ENCODE peak calls at places on chromosomes 4 and X, in four cellular contexts. One of them, this sample, is unnamed.

GRCh38 chrX:17544831-17545230 is 169.8 kb downstream of the NHS start:
- DNase-seq in WTC11: no peak
- DNase-seq in HepG2: peak; percentile 6
- DNase-seq in K562: no peak
- DNase-seq in this sample: no peak

GRCh38 chrX:12950851-12951589 is 23.9 kb upstream of the TMSB4X start:
- DNase-seq in WTC11: peak; percentile 71
- DNase-seq in HepG2: peak; percentile 26
- DNase-seq in K562: peak; percentile 70
- DNase-seq in this sample: peak; percentile 73

GRCh38 chr4:126604273-126604867 is 1028.4 kb upstream of the INTU start:
- DNase-seq in WTC11: peak; percentile 20
- DNase-seq in HepG2: peak; percentile 18
- DNase-seq in K562: peak; percentile 38
- DNase-seq in this sample: no peak

GRCh38 chr4:128574706-128575105 is 234.8 kb upstream of the JADE1 start:
- DNase-seq in WTC11: peak; percentile 94
- DNase-seq in HepG2: peak; percentile 32
- DNase-seq in K562: peak; percentile 79
- DNase-seq in this sample: peak; percentile 25

GRCh38 chr4:42104521-42104920 is 47.9 kb downstream of the BEND4 start:
- DNase-seq in WTC11: no peak
- DNase-seq in HepG2: no peak
- DNase-seq in K562: no peak
- DNase-seq in this sample: no peak

GRCh38 chr4:5206391-5206790 is 155.1 kb downstream of the STK32B start:
- DNase-seq in WTC11: no peak
- DNase-seq in HepG2: no peak
- DNase-seq in K562: no peak
- DNase-seq in this sample: no peak

GRCh38 chr4:4333265-4333706 is 43.2 kb downstream of the ZBTB49 start:
- DNase-seq in WTC11: no peak
- DNase-seq in HepG2: no peak
- DNase-seq in K562: no peak
- DNase-seq in this sample: no peak

GRCh38 chrX:19990225-19990518 is 689 bp downstream of the BCLAF3 start:
- DNase-seq in WTC11: no peak
- DNase-seq in HepG2: no peak
- DNase-seq in K562: no peak
- DNase-seq in this sample: no peak

GRCh38 chr4:47122592-47123291 is 91.4 kb downstream of the GABRB1 start:
- DNase-seq in WTC11: peak; percentile 75
- DNase-seq in HepG2: peak; percentile 63
- DNase-seq in K562: peak; percentile 38
- DNase-seq in this sample: peak; percentile 21

GRCh38 chrX:48468693-48469691 is 1.1 kb downstream of the SLC38A5 start:
- DNase-seq in WTC11: peak; percentile 48
- DNase-seq in HepG2: no peak
- DNase-seq in K562: peak; percentile 40
- DNase-seq in this sample: no peak

GRCh38 chr4:56657128-56657527 is 24.0 kb downstream of the HOPX start:
- DNase-seq in WTC11: no peak
- DNase-seq in HepG2: no peak
- DNase-seq in K562: no peak
- DNase-seq in this sample: no peak

GRCh38 chrX:9724711-9725110 is 40.9 kb downstream of the GPR143 start:
- DNase-seq in WTC11: no peak
- DNase-seq in HepG2: no peak
- DNase-seq in K562: no peak
- DNase-seq in this sample: no peak

GRCh38 chrX:31036895-31037294 is 34.9 kb downstream of the FTHL17 start:
- DNase-seq in WTC11: peak; percentile 36
- DNase-seq in HepG2: peak; percentile 42
- DNase-seq in K562: peak; percentile 28
- DNase-seq in this sample: no peak

GRCh38 chr4:159101983-159102622 is 776 bp upstream of the RAPGEF2 start:
- DNase-seq in WTC11: no peak
- DNase-seq in HepG2: no peak
- DNase-seq in K562: no peak
- DNase-seq in this sample: no peak

GRCh38 chr4:174107749-174108354 is 175.6 kb downstream of the FBXO8 start:
- DNase-seq in WTC11: peak; percentile 20
- DNase-seq in HepG2: no peak
- DNase-seq in K562: no peak
- DNase-seq in this sample: no peak

GRCh38 chr4:42708625-42709024 is 51.7 kb upstream of the ATP8A1 start:
- DNase-seq in WTC11: no peak
- DNase-seq in HepG2: no peak
- DNase-seq in K562: no peak
- DNase-seq in this sample: no peak

GRCh38 chr4:126306152-126306869 is 991.6 kb downstream of the FAT4 start:
- DNase-seq in WTC11: no peak
- DNase-seq in HepG2: no peak
- DNase-seq in K562: no peak
- DNase-seq in this sample: no peak

GRCh38 chrX:104112326-104112951 is at the start of gene ZCCHC18:
- DNase-seq in WTC11: peak; percentile 72
- DNase-seq in HepG2: peak; percentile 3
- DNase-seq in K562: peak; percentile 31
- DNase-seq in this sample: no peak

GRCh38 chr4:33961751-33962150 is 2282.6 kb downstream of the ARAP2 start:
- DNase-seq in WTC11: no peak
- DNase-seq in HepG2: no peak
- DNase-seq in K562: no peak
- DNase-seq in this sample: no peak

GRCh38 chrX:34365482-34365881 is 233.4 kb upstream of the FAM47A start:
- DNase-seq in WTC11: peak; percentile 12
- DNase-seq in HepG2: no peak
- DNase-seq in K562: no peak
- DNase-seq in this sample: no peak

GRCh38 chr4:102826105-102826889 is 1.1 kb downstream of the UBE2D3 start:
- DNase-seq in WTC11: no peak
- DNase-seq in HepG2: no peak
- DNase-seq in K562: no peak
- DNase-seq in this sample: no peak

GRCh38 chr4:161920304-161921052 is 243.3 kb downstream of the FSTL5 start:
- DNase-seq in WTC11: no peak
- DNase-seq in HepG2: no peak
- DNase-seq in K562: no peak
- DNase-seq in this sample: no peak

GRCh38 chr4:141860974-141861373 is 224.6 kb downstream of the IL15 start:
- DNase-seq in WTC11: no peak
- DNase-seq in HepG2: no peak
- DNase-seq in K562: no peak
- DNase-seq in this sample: no peak

GRCh38 chr4:3460926-3461325 is 2.2 kb upstream of the DOK7 start:
- DNase-seq in WTC11: no peak
- DNase-seq in HepG2: no peak
- DNase-seq in K562: no peak
- DNase-seq in this sample: no peak

GRCh38 chr4:24798036-24798610 is 2.8 kb downstream of the SOD3 start:
- DNase-seq in WTC11: no peak
- DNase-seq in HepG2: no peak
- DNase-seq in K562: no peak
- DNase-seq in this sample: no peak

GRCh38 chrX:110965409-110965808 is 130.6 kb upstream of the PAK3 start:
- DNase-seq in WTC11: no peak
- DNase-seq in HepG2: no peak
- DNase-seq in K562: no peak
- DNase-seq in this sample: no peak

GRCh38 chr4:176872461-176872860 is 79.7 kb upstream of the VEGFC start:
- DNase-seq in WTC11: no peak
- DNase-seq in HepG2: no peak
- DNase-seq in K562: no peak
- DNase-seq in this sample: no peak

GRCh38 chr4:153138736-153139135 is 65.5 kb upstream of the TRIM2 start:
- DNase-seq in WTC11: no peak
- DNase-seq in HepG2: no peak
- DNase-seq in K562: no peak
- DNase-seq in this sample: no peak

GRCh38 chrX:72394518-72395163 is 88.9 kb upstream of the CITED1 start:
- DNase-seq in WTC11: no peak
- DNase-seq in HepG2: no peak
- DNase-seq in K562: no peak
- DNase-seq in this sample: no peak

GRCh38 chr4:128481752-128482480 is 194.3 kb upstream of the PGRMC2 start:
- DNase-seq in WTC11: no peak
- DNase-seq in HepG2: no peak
- DNase-seq in K562: no peak
- DNase-seq in this sample: no peak

GRCh38 chr4:28744066-28744465 is 1883.4 kb downstream of the STIM2 start:
- DNase-seq in WTC11: no peak
- DNase-seq in HepG2: no peak
- DNase-seq in K562: no peak
- DNase-seq in this sample: no peak

GRCh38 chr4:137523329-137523728 is 9.0 kb downstream of the PCDH18 start:
- DNase-seq in WTC11: no peak
- DNase-seq in HepG2: no peak
- DNase-seq in K562: no peak
- DNase-seq in this sample: no peak

GRCh38 chr4:127698789-127699200 is 31.4 kb upstream of the SLC25A31 start:
- DNase-seq in WTC11: no peak
- DNase-seq in HepG2: no peak
- DNase-seq in K562: no peak
- DNase-seq in this sample: peak; percentile 83

GRCh38 chrX:117998171-117998570 is 118.4 kb downstream of the KLHL13 start:
- DNase-seq in WTC11: no peak
- DNase-seq in HepG2: no peak
- DNase-seq in K562: no peak
- DNase-seq in this sample: no peak

DNA sequence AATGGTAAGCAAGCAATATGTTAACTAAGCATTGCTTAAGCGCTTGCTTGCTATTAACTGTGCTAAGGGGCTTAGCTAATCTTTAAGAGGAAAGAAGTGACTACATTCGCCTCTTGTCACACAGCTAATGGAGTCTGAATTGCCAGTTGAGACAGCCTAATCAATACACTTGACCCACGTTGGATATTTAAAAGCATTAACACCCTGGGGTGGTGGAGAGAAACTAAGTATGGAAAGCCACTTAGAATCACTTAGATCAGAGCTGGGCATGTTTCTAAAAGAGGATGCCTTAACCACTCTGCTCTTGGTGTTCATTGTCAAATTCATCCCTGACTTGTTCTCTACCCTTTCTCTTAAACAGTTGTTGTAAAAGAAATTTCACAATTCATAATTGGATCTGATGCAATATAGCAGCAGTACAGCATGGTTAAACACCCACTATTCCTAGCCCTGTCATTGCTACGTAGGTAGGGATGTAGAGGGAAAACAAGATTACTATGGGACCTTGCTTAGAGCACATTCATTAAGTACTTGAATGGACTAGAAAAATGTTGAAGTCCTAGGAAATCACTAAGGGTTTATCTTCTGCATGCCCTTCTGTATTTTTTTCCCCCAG is 3.5 kb downstream of the ZAR1 start:
- DNase-seq in WTC11: no peak
- DNase-seq in HepG2: no peak
- DNase-seq in K562: no peak
- DNase-seq in this sample: no peak
- TF ChIP-seq NR2C2 in WTC11: no peak
- TF ChIP-seq NR2C2 in HepG2: no peak
- TF ChIP-seq NR2C2 in K562: no peak
- TF ChIP-seq NR2C2 in this sample: no peak

GRCh38 chrX:46710425-46710824 is 48.5 kb downstream of the SLC9A7 start:
- DNase-seq in WTC11: no peak
- DNase-seq in HepG2: peak; percentile 0
- DNase-seq in K562: no peak
- DNase-seq in this sample: no peak
- TF ChIP-seq NR2C2 in WTC11: no peak
- TF ChIP-seq NR2C2 in HepG2: no peak
- TF ChIP-seq NR2C2 in K562: no peak
- TF ChIP-seq NR2C2 in this sample: no peak

GRCh38 chr4:184281231-184282139 is 63.8 kb upstream of the ENPP6 start:
- DNase-seq in WTC11: no peak
- DNase-seq in HepG2: no peak
- DNase-seq in K562: no peak
- DNase-seq in this sample: peak; percentile 88
- TF ChIP-seq NR2C2 in WTC11: no peak
- TF ChIP-seq NR2C2 in HepG2: no peak
- TF ChIP-seq NR2C2 in K562: no peak
- TF ChIP-seq NR2C2 in this sample: no peak

DNA sequence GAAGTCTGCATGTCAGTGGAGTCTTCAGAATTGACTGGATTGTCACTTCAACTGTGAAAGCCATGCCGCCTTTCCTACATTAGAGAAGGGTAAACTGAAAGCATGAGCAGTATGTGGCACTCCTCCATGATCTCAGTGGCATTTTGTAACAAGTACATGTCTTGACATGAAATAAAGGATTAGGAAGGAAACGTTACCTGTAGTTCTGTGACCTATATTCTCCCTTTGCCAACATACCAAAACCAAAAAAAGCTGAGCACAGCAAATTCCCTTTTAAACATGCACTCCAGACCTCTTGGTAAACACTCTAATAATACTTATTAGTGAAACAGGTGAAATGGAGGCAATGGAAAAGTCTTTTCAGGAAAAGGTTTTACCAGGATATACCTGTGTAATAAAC is 344.2 kb downstream of the GRIA2 start:
- DNase-seq in WTC11: no peak
- DNase-seq in HepG2: no peak
- DNase-seq in K562: no peak
- DNase-seq in this sample: no peak
- TF ChIP-seq NR2C2 in WTC11: no peak
- TF ChIP-seq NR2C2 in HepG2: no peak
- TF ChIP-seq NR2C2 in K562: no peak
- TF ChIP-seq NR2C2 in this sample: no peak

GRCh38 chrX:84735025-84735424 is 232.8 kb upstream of the HDX start:
- DNase-seq in WTC11: no peak
- DNase-seq in HepG2: peak; percentile 38
- DNase-seq in K562: no peak
- DNase-seq in this sample: no peak

GRCh38 chrX:84737471-84737871 is 235.2 kb upstream of the HDX start:
- DNase-seq in WTC11: no peak
- DNase-seq in HepG2: no peak
- DNase-seq in K562: no peak
- DNase-seq in this sample: no peak
- TF ChIP-seq NR2C2 in WTC11: no peak
- TF ChIP-seq NR2C2 in HepG2: no peak
- TF ChIP-seq NR2C2 in K562: no peak
- TF ChIP-seq NR2C2 in this sample: no peak

GRCh38 chr4:95107635-95108034 is 349.9 kb downstream of the BMPR1B start:
- DNase-seq in WTC11: no peak
- DNase-seq in HepG2: peak; percentile 24
- DNase-seq in K562: no peak
- DNase-seq in this sample: no peak
- TF ChIP-seq NR2C2 in WTC11: no peak
- TF ChIP-seq NR2C2 in HepG2: no peak
- TF ChIP-seq NR2C2 in K562: no peak
- TF ChIP-seq NR2C2 in this sample: no peak

GRCh38 chr4:178602833-178603232 is 1160.6 kb upstream of the AGA start:
- DNase-seq in WTC11: no peak
- DNase-seq in HepG2: no peak
- DNase-seq in K562: no peak
- DNase-seq in this sample: no peak
- TF ChIP-seq NR2C2 in WTC11: no peak
- TF ChIP-seq NR2C2 in HepG2: no peak
- TF ChIP-seq NR2C2 in K562: no peak
- TF ChIP-seq NR2C2 in this sample: no peak

This sample was measured in GM12878.